ENCODE peak calls at places on chromosomes 3 and 15, in seven cellular contexts. One of them, this sample, is unnamed.

GRCh38 chr15:77440378-77440999 is 19.8 kb downstream of the HMG20A start:
- DNase-seq in GM23248: peak
- DNase-seq in neural progenitor cell: no peak
- DNase-seq in stomach: no peak
- DNase-seq in foreskin fibroblast: peak
- DNase-seq in left lung: no peak
- DNase-seq in fibroblast of villous mesenchyme: peak
- DNase-seq in this sample: peak

GRCh38 chr3:167575000-167575399 is 78.7 kb downstream of the WDR49 start:
- DNase-seq in stomach: no peak
- DNase-seq in foreskin fibroblast: no peak
- DNase-seq in fibroblast of villous mesenchyme: no peak
- DNase-seq in GM23248: no peak
- DNase-seq in neural progenitor cell: peak
- DNase-seq in left lung: peak
- DNase-seq in this sample: no peak

GRCh38 chr3:70851066-70851465 is 538.6 kb upstream of the MDFIC2 start:
- DNase-seq in stomach: no peak
- DNase-seq in foreskin fibroblast: no peak
- DNase-seq in GM23248: no peak
- DNase-seq in left lung: no peak
- DNase-seq in fibroblast of villous mesenchyme: peak
- DNase-seq in neural progenitor cell: no peak
- DNase-seq in this sample: no peak

GRCh38 chr15:91456251-91456718 is 356.2 kb downstream of the SV2B start:
- DNase-seq in neural progenitor cell: no peak
- DNase-seq in left lung: no peak
- DNase-seq in stomach: no peak
- DNase-seq in GM23248: peak
- DNase-seq in foreskin fibroblast: no peak
- DNase-seq in fibroblast of villous mesenchyme: no peak
- DNase-seq in this sample: peak

GRCh38 chr3:160180581-160181216 is 44.5 kb upstream of the C3orf80 start:
- DNase-seq in stomach: no peak
- DNase-seq in left lung: no peak
- DNase-seq in neural progenitor cell: peak
- DNase-seq in GM23248: peak
- DNase-seq in fibroblast of villous mesenchyme: peak
- DNase-seq in foreskin fibroblast: peak
- DNase-seq in this sample: peak

GRCh38 chr15:38217788-38218609 is 34.6 kb upstream of the SPRED1 start:
- DNase-seq in stomach: no peak
- DNase-seq in GM23248: peak
- DNase-seq in left lung: no peak
- DNase-seq in foreskin fibroblast: peak
- DNase-seq in fibroblast of villous mesenchyme: no peak
- DNase-seq in neural progenitor cell: no peak
- DNase-seq in this sample: no peak

GRCh38 chr3:42831321-42831713 is 22.1 kb downstream of the ACKR2 start:
- DNase-seq in foreskin fibroblast: peak
- DNase-seq in left lung: no peak
- DNase-seq in GM23248: peak
- DNase-seq in fibroblast of villous mesenchyme: peak
- DNase-seq in neural progenitor cell: peak
- DNase-seq in stomach: peak
- DNase-seq in this sample: peak

GRCh38 chr15:67164401-67164791 is 90.1 kb downstream of the AAGAB start:
- DNase-seq in foreskin fibroblast: no peak
- DNase-seq in GM23248: no peak
- DNase-seq in stomach: no peak
- DNase-seq in left lung: no peak
- DNase-seq in fibroblast of villous mesenchyme: no peak
- DNase-seq in neural progenitor cell: no peak
- DNase-seq in this sample: peak

GRCh38 chr3:46851364-46852328 is 11.6 kb downstream of the MYL3 start:
- DNase-seq in left lung: no peak
- DNase-seq in GM23248: no peak
- DNase-seq in foreskin fibroblast: no peak
- DNase-seq in fibroblast of villous mesenchyme: no peak
- DNase-seq in stomach: peak
- DNase-seq in neural progenitor cell: no peak
- DNase-seq in this sample: no peak

GRCh38 chr15:39235084-39235795 is 345.6 kb upstream of the THBS1 start:
- DNase-seq in foreskin fibroblast: peak
- DNase-seq in stomach: no peak
- DNase-seq in left lung: no peak
- DNase-seq in neural progenitor cell: no peak
- DNase-seq in fibroblast of villous mesenchyme: peak
- DNase-seq in GM23248: peak
- DNase-seq in this sample: no peak

GRCh38 chr15:49075876-49076275 is 29.6 kb upstream of the SECISBP2L start:
- DNase-seq in GM23248: no peak
- DNase-seq in foreskin fibroblast: no peak
- DNase-seq in left lung: no peak
- DNase-seq in neural progenitor cell: no peak
- DNase-seq in stomach: no peak
- DNase-seq in fibroblast of villous mesenchyme: peak
- DNase-seq in this sample: no peak

GRCh38 chr3:53820084-53820483 is 26.1 kb downstream of the CHDH start:
- DNase-seq in stomach: peak
- DNase-seq in fibroblast of villous mesenchyme: no peak
- DNase-seq in left lung: no peak
- DNase-seq in neural progenitor cell: no peak
- DNase-seq in GM23248: no peak
- DNase-seq in foreskin fibroblast: no peak
- DNase-seq in this sample: no peak

GRCh38 chr3:53822331-53822741 is 23.9 kb downstream of the CHDH start:
- DNase-seq in foreskin fibroblast: no peak
- DNase-seq in GM23248: no peak
- DNase-seq in neural progenitor cell: no peak
- DNase-seq in left lung: no peak
- DNase-seq in fibroblast of villous mesenchyme: no peak
- DNase-seq in stomach: peak
- DNase-seq in this sample: no peak

GRCh38 chr3:53823026-53823955 is 22.9 kb downstream of the CHDH start:
- DNase-seq in left lung: no peak
- DNase-seq in fibroblast of villous mesenchyme: no peak
- DNase-seq in GM23248: no peak
- DNase-seq in neural progenitor cell: no peak
- DNase-seq in foreskin fibroblast: no peak
- DNase-seq in stomach: peak
- DNase-seq in this sample: no peak

GRCh38 chr3:53820756-53821580 is 25.3 kb downstream of the CHDH start:
- DNase-seq in foreskin fibroblast: no peak
- DNase-seq in stomach: peak
- DNase-seq in fibroblast of villous mesenchyme: no peak
- DNase-seq in left lung: no peak
- DNase-seq in GM23248: no peak
- DNase-seq in neural progenitor cell: no peak
- DNase-seq in this sample: no peak

GRCh38 chr3:53821631-53822068 is 24.6 kb downstream of the CHDH start:
- DNase-seq in neural progenitor cell: no peak
- DNase-seq in stomach: peak
- DNase-seq in fibroblast of villous mesenchyme: no peak
- DNase-seq in left lung: no peak
- DNase-seq in foreskin fibroblast: no peak
- DNase-seq in GM23248: peak
- DNase-seq in this sample: no peak
- H3K4me3 ChIP-seq in neural progenitor cell: no peak
- H3K4me3 ChIP-seq in stomach: no peak
- H3K4me3 ChIP-seq in fibroblast of villous mesenchyme: no peak
- H3K4me3 ChIP-seq in left lung: no peak
- H3K4me3 ChIP-seq in foreskin fibroblast: no peak
- H3K4me3 ChIP-seq in GM23248: no peak
- H3K4me3 ChIP-seq in this sample: no peak

DNA sequence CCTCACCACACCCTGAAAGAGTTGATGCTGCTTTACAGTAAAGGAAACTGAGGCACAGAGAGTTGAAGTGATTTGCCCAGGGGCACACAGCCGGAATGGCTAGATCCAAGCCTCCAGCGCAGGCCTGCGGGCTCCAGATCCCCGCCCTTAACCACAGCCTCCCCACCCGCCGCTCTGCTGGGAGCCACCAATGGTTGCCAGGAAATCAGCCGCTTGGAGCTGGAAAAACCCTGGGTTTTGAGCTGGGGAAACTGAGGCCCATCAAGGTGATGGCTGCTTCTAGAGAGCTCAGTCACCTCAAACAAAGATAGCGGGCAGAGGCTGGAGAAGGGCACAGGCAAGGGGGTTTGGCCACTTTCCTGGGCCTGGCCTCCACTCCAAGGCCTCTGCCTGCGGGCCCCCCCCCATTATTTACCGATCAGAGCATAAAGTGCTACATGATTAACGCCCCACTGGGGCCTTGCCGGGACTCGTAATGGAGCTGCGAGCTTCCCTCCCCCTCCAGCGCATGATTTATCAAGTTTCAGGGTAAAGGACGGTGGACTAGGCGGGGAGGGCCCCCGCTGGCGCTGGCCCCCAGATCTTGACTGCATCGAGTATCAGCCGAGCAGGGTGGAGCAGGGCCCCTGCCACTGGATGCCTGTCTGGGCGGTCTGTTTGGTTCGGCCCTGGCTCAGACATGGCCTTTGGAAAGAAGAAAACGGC is 9.2 kb downstream of the PLXND1 start:
- DNase-seq in fibroblast of villous mesenchyme: peak
- DNase-seq in foreskin fibroblast: peak
- DNase-seq in GM23248: peak
- DNase-seq in stomach: no peak
- DNase-seq in left lung: no peak
- DNase-seq in neural progenitor cell: no peak
- DNase-seq in this sample: peak
- H3K4me3 ChIP-seq in fibroblast of villous mesenchyme: no peak
- H3K4me3 ChIP-seq in foreskin fibroblast: peak
- H3K4me3 ChIP-seq in GM23248: peak
- H3K4me3 ChIP-seq in stomach: no peak
- H3K4me3 ChIP-seq in left lung: peak
- H3K4me3 ChIP-seq in neural progenitor cell: no peak
- H3K4me3 ChIP-seq in this sample: peak

GRCh38 chr3:33980252-33980651 is 181.8 kb downstream of the PDCD6IP start:
- DNase-seq in foreskin fibroblast: peak
- DNase-seq in left lung: no peak
- DNase-seq in neural progenitor cell: peak
- DNase-seq in stomach: no peak
- DNase-seq in fibroblast of villous mesenchyme: peak
- DNase-seq in GM23248: peak
- DNase-seq in this sample: peak

GRCh38 chr3:33982269-33982798 is 183.9 kb downstream of the PDCD6IP start:
- DNase-seq in GM23248: peak
- DNase-seq in fibroblast of villous mesenchyme: peak
- DNase-seq in stomach: no peak
- DNase-seq in left lung: no peak
- DNase-seq in neural progenitor cell: no peak
- DNase-seq in foreskin fibroblast: peak
- DNase-seq in this sample: no peak

GRCh38 chr3:33975463-33975862 is 177.0 kb downstream of the PDCD6IP start:
- DNase-seq in neural progenitor cell: no peak
- DNase-seq in foreskin fibroblast: no peak
- DNase-seq in left lung: no peak
- DNase-seq in fibroblast of villous mesenchyme: peak
- DNase-seq in GM23248: peak
- DNase-seq in stomach: no peak
- DNase-seq in this sample: no peak

DNA sequence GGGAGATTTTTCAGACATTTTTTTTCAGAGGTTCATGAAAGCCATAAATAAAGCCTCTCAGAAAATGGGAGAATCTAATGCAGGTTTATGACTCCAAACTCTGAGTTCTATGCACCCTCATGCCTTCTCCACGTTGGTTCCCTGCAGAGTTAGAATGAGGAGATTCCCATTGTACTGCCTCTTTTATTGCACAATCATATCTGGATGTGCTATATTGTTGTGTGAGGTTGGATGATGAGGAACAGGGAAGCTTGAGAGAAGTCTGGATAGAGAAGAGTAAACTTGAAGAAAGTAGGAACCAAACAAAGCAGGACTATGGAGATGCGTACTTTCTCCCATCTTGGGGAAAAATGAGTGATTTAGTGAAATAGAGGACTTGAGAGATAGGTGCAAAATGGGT is 178.8 kb downstream of the PDCD6IP start:
- DNase-seq in foreskin fibroblast: no peak
- DNase-seq in GM23248: no peak
- DNase-seq in stomach: no peak
- DNase-seq in neural progenitor cell: no peak
- DNase-seq in fibroblast of villous mesenchyme: no peak
- DNase-seq in left lung: no peak
- DNase-seq in this sample: no peak
- H3K4me3 ChIP-seq in foreskin fibroblast: no peak
- H3K4me3 ChIP-seq in GM23248: no peak
- H3K4me3 ChIP-seq in stomach: no peak
- H3K4me3 ChIP-seq in neural progenitor cell: no peak
- H3K4me3 ChIP-seq in fibroblast of villous mesenchyme: no peak
- H3K4me3 ChIP-seq in left lung: no peak
- H3K4me3 ChIP-seq in this sample: no peak

GRCh38 chr15:73323956-73324355 is 44.8 kb downstream of the HCN4 start:
- DNase-seq in foreskin fibroblast: no peak
- DNase-seq in neural progenitor cell: no peak
- DNase-seq in stomach: no peak
- DNase-seq in fibroblast of villous mesenchyme: no peak
- DNase-seq in left lung: no peak
- DNase-seq in GM23248: no peak
- DNase-seq in this sample: no peak

GRCh38 chr15:73324496-73325170 is 44.1 kb downstream of the HCN4 start:
- DNase-seq in neural progenitor cell: no peak
- DNase-seq in stomach: no peak
- DNase-seq in foreskin fibroblast: no peak
- DNase-seq in fibroblast of villous mesenchyme: no peak
- DNase-seq in left lung: no peak
- DNase-seq in GM23248: no peak
- DNase-seq in this sample: no peak

GRCh38 chr15:73328149-73328820 is 40.5 kb downstream of the HCN4 start:
- DNase-seq in stomach: no peak
- DNase-seq in fibroblast of villous mesenchyme: no peak
- DNase-seq in neural progenitor cell: no peak
- DNase-seq in left lung: no peak
- DNase-seq in foreskin fibroblast: no peak
- DNase-seq in GM23248: no peak
- DNase-seq in this sample: no peak

GRCh38 chr15:73325191-73325980 is 43.4 kb downstream of the HCN4 start:
- DNase-seq in left lung: no peak
- DNase-seq in neural progenitor cell: no peak
- DNase-seq in fibroblast of villous mesenchyme: no peak
- DNase-seq in stomach: no peak
- DNase-seq in foreskin fibroblast: no peak
- DNase-seq in GM23248: no peak
- DNase-seq in this sample: no peak

DNA sequence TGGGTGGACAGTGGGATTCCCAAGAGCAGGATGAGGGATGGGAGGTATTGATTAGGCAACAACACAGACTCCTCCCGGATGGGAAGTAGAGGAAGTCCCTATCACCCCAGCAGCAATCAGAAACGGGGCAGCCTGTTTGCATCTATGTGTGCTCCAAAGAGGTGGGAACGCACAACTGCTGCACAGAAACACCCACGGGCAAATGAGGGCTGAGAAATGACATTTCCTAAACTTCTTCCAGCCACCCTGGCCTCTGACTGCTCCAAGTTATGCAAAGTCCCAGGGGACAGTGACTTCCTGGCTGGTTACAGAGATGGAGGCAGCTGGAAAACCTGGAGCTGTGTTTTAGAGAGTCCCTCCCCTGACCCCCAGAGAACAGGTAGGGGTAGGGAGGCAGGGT is 42.6 kb downstream of the HCN4 start:
- DNase-seq in GM23248: no peak
- DNase-seq in foreskin fibroblast: no peak
- DNase-seq in neural progenitor cell: no peak
- DNase-seq in stomach: no peak
- DNase-seq in fibroblast of villous mesenchyme: no peak
- DNase-seq in left lung: no peak
- DNase-seq in this sample: no peak
- H3K4me3 ChIP-seq in GM23248: no peak
- H3K4me3 ChIP-seq in foreskin fibroblast: no peak
- H3K4me3 ChIP-seq in neural progenitor cell: no peak
- H3K4me3 ChIP-seq in stomach: no peak
- H3K4me3 ChIP-seq in fibroblast of villous mesenchyme: no peak
- H3K4me3 ChIP-seq in left lung: no peak
- H3K4me3 ChIP-seq in this sample: no peak